ENCODE peak calls at places on chromosomes 12 and 14, in four cellular contexts. S is anterior cingulate cortex, W is AG08396, E is skeletal muscle cell. F is an unnamed sample.

GRCh38 chr14:104981699-104982541 is 3.7 kb upstream of the CLBA1 start:
- DNase-seq in S (peak; percentile 25), W (no peak), E (peak; percentile 31), F (no peak)

GRCh38 chr14:90381011-90381790 is 15.6 kb upstream of the CALM1 start:
- DNase-seq in S (peak; percentile 67), W (no peak), E (peak; percentile 57), F (no peak)

GRCh38 chr12:102927220-102927619 is 10.2 kb upstream of the PAH start:
- DNase-seq in S (no peak), W (no peak), E (no peak), F (no peak)

GRCh38 chr12:63826002-63826585 is 18.4 kb upstream of the SRGAP1 start:
- DNase-seq in S (no peak), W (peak; percentile 55), E (no peak), F (peak; percentile 78)

GRCh38 chr12:7645395-7646177 is 20.1 kb downstream of the APOBEC1 start:
- DNase-seq in S (peak; percentile 14), W (peak; percentile 45), E (no peak), F (peak; percentile 79)

GRCh38 chr14:52015411-52016030 is 26.2 kb downstream of the RTRAF start:
- DNase-seq in S (peak; percentile 63), W (no peak), E (no peak), F (peak; percentile 70)

GRCh38 chr14:23559010-23559920 is 3.2 kb downstream of the THTPA start:
- DNase-seq in S (peak; percentile 72), W (peak; percentile 74), E (no peak), F (peak; percentile 93)

GRCh38 chr12:21881950-21882349 is 59.3 kb downstream of the ABCC9 start:
- DNase-seq in S (peak; percentile 0), W (no peak), E (no peak), F (no peak)

GRCh38 chr14:85533821-85534271 is 3.9 kb downstream of the FLRT2 start:
- DNase-seq in S (peak; percentile 16), W (peak; percentile 21), E (no peak), F (peak; percentile 73)

GRCh38 chr12:57889541-57889989 is 43.0 kb upstream of the CTDSP2 start:
- DNase-seq in S (no peak), W (peak; percentile 60), E (peak; percentile 90), F (no peak)

GRCh38 chr14:43005807-43006206 is 1399.1 kb downstream of the LRFN5 start:
- DNase-seq in S (no peak), W (no peak), E (no peak), F (peak; percentile 2)

GRCh38 chr12:52022841-52023181 is 16.1 kb downstream of the TAMALIN start:
- DNase-seq in S (no peak), W (no peak), E (no peak), F (peak; percentile 67)

GRCh38 chr14:69611264-69612013 is at the start of gene SUSD6:
- DNase-seq in S (peak; percentile 96), W (peak; percentile 97), E (peak; percentile 71), F (peak; percentile 87)

GRCh38 chr12:70609739-70610491 is 27.3 kb downstream of the PTPRB start:
- DNase-seq in S (peak; percentile 14), W (peak; percentile 46), E (no peak), F (peak; percentile 58)

GRCh38 chr12:48296586-48297396 is 53.9 kb downstream of the ZNF641 start:
- DNase-seq in S (peak; percentile 76), W (peak; percentile 54), E (peak; percentile 39), F (peak; percentile 94)

GRCh38 chr14:28676481-28676880 is 90.1 kb upstream of the FOXG1 start:
- DNase-seq in S (no peak), W (no peak), E (peak; percentile 84), F (no peak)

GRCh38 chr12:55908726-55909512 is 18.8 kb downstream of the PYM1 start:
- DNase-seq in S (no peak), W (peak; percentile 27), E (no peak), F (peak; percentile 8)